ENCODE peak calls at places on chromosomes 12 and 14, in seven cellular contexts. G, W, Y, B, R, F and D are unnamed samples.

GRCh38 chr12:11144297-11144696 is 9.9 kb upstream of the TAS2R30 start:
- DNase-seq in G (no peak), B (no peak), W (no peak), F (no peak), Y (no peak), R (no peak), D (no peak)

GRCh38 chr12:104354167-104354867 is 50.8 kb downstream of the EID3 start:
- DNase-seq in W (no peak), F (no peak), G (no peak), B (no peak), R (no peak), Y (no peak), D (no peak)

GRCh38 chr12:75660805-75661404 is 149.5 kb upstream of the KRR1 start:
- DNase-seq in Y (no peak), B (no peak), F (no peak), W (no peak), G (no peak), R (no peak), D (no peak)

GRCh38 chr12:94025730-94026129 is 122.6 kb upstream of the PLXNC1 start:
- DNase-seq in W (no peak), G (no peak), R (no peak), Y (no peak), F (no peak), B (no peak), D (no peak)

GRCh38 chr12:106345739-106346138 is 11.8 kb upstream of the POLR3B start:
- DNase-seq in F (no peak), R (peak; percentile 77), Y (no peak), G (no peak), B (no peak), W (no peak), D (peak; percentile 55)

GRCh38 chr12:76329163-76329562 is 19.1 kb downstream of the BBS10 start:
- DNase-seq in R (no peak), B (no peak), W (no peak), Y (no peak), F (no peak), G (no peak), D (no peak)

GRCh38 chr12:47095446-47096236 is 15.9 kb upstream of the AMIGO2 start:
- DNase-seq in R (no peak), Y (no peak), F (no peak), G (no peak), B (no peak), W (no peak), D (no peak)

GRCh38 chr14:75539562-75540478 is 17.6 kb downstream of the BATF start:
- DNase-seq in Y (no peak), R (no peak), F (no peak), W (no peak), B (no peak), G (no peak), D (no peak)

GRCh38 chr14:63933110-63933509 is 80.3 kb downstream of the SYNE2 start:
- DNase-seq in R (no peak), F (no peak), Y (no peak), B (no peak), W (no peak), G (no peak), D (no peak)

GRCh38 chr14:90300649-90301048 is 31.1 kb downstream of the NRDE2 start:
- DNase-seq in R (no peak), B (no peak), F (no peak), G (no peak), Y (no peak), W (no peak), D (no peak)

GRCh38 chr14:21476925-21477681 is at the start of the genes RAB2B and TOX4:
- DNase-seq in G (peak; percentile 97), Y (peak; percentile 75), F (peak; percentile 98), W (peak; percentile 97), R (peak; percentile 100), B (peak; percentile 96), D (peak; percentile 88)

GRCh38 chr14:21475767-21476525 is 813 bp downstream of the RAB2B start:
- DNase-seq in B (no peak), Y (no peak), F (no peak), G (no peak), W (no peak), R (peak; percentile 18), D (no peak)

GRCh38 chr14:21476526-21476924 is 234 bp downstream of the RAB2B start:
- DNase-seq in F (peak; percentile 95), Y (peak; percentile 37), W (peak; percentile 94), G (no peak), R (peak; percentile 88), B (peak; percentile 92), D (peak; percentile 97)
- TF ChIP-seq POLR2A in F (no peak), Y (no peak), W (no peak), G (no peak), R (peak; percentile 81), B (no peak), D (no peak)

DNA sequence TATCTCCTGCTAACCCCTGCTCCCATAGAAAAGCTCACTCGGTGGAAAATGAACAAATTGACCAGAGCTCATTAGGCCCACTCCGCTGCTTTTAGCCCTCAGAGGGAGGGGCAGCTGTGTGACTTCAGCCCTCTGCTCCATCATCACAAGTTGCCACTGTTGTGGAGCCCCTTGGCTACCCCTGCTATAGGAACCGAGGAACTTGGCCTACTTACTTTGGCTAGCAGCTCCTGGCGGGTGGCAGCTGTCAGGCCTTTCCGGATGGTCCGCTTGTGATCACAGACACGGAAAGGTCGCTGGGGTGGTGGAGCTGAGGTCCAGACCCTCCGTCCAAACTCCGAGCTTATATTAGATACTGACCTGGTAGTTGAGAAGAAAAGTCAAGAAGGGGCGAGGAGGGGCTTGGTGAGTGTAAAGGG is 612 bp downstream of the CIDEB start:
- DNase-seq in W (no peak), Y (no peak), R (no peak), B (no peak), G (no peak), F (peak; percentile 69), D (no peak)
- TF ChIP-seq POLR2AphosphoS5 in W (no peak), Y (no peak), R (no peak), B (no peak), G (no peak), F (no peak), D (no peak)

GRCh38 chr12:6962285-6963015 is 8.0 kb downstream of the PHB2 start:
- DNase-seq in F (peak; percentile 84), W (peak; percentile 89), R (no peak), G (no peak), Y (no peak), B (no peak), D (peak; percentile 90)
- TF ChIP-seq POLR2A in F (no peak), W (peak; percentile 82), R (no peak), G (no peak), Y (peak; percentile 6), B (no peak), D (peak; percentile 72)

DNA sequence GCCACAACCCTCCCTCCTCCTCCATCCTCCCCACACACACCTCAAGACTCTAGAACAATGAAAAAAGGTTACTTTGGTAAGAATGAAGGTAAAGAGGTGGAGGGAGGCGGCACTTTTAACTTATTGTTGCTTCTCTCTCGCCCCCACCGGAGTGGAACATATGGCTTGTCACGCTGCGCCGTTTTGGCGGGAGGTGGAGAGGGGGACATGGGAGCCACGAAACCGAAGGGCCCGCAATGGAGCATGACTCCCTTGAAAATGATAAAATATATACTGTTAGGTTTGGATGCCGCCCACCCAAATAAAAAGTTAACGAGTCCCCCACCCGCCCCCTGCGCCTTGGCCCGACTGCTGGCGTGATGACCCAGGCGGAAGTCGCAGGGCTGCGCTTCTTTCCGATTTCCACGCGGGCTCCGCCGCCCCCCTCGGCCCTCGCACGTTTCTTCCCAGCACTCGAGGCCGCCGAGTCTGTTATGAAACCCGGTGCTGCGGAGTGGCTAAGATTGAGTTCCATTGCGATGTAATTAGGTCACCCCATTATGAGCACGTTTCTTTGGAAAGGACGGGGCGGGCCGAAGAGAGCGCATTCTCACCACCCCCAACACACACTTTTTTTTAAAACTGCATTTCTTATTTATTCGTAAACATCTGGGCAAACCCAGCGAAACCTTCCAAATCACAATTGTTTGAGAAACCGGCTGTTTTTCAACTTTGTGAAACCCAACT is 1.4 kb upstream of the ZFP36L1 start:
- DNase-seq in W (peak; percentile 85), R (peak; percentile 74), Y (no peak), G (peak; percentile 92), F (peak; percentile 97), B (peak; percentile 95), D (peak; percentile 96)
- TF ChIP-seq POLR2AphosphoS5 in W (peak; percentile 92), R (peak; percentile 70), Y (no peak), G (peak; percentile 99), F (peak; percentile 95), B (peak; percentile 98), D (peak; percentile 97)